ENCODE peak calls at places on chromosomes 7 and 10, in five cellular contexts. W, Z, C, G and R are unnamed samples.

GRCh38 chr10:133379152-133379800 is at the start of gene PAOX:
- DNase-seq in Z (peak; percentile 74), W (peak; percentile 42), C (peak; percentile 48), G (peak; percentile 93), R (peak; percentile 56)

GRCh38 chr10:12469345-12469744 is 120.0 kb downstream of the CAMK1D start:
- DNase-seq in C (no peak), W (no peak), G (no peak), Z (no peak), R (no peak)

GRCh38 chr7:11742496-11742895 is 89.5 kb downstream of the THSD7A start:
- DNase-seq in W (peak; percentile 52), Z (no peak), C (peak; percentile 7), G (no peak), R (peak; percentile 9)

GRCh38 chr10:11345224-11346054 is 266.0 kb downstream of the USP6NL start:
- DNase-seq in Z (peak; percentile 56), C (peak; percentile 30), W (no peak), G (no peak), R (peak; percentile 53)

GRCh38 chr7:101772508-101773306 is 44.7 kb upstream of the CUX1 start:
- DNase-seq in G (no peak), C (peak; percentile 9), Z (no peak), W (no peak), R (no peak)

GRCh38 chr7:19400771-19401254 is 255.6 kb upstream of the FERD3L start:
- DNase-seq in C (no peak), W (no peak), Z (no peak), G (no peak), R (no peak)

GRCh38 chr10:89302628-89303027 is 782 bp downstream of the IFIT2 start:
- DNase-seq in Z (no peak), G (no peak), W (peak; percentile 40), C (no peak), R (peak; percentile 36)

GRCh38 chr10:70672165-70672992 is at the start of gene ADAMTS14:
- DNase-seq in Z (peak; percentile 23), C (peak; percentile 44), W (peak; percentile 53), G (peak; percentile 93), R (no peak)

GRCh38 chr7:44278451-44279161 is 46.8 kb downstream of the CAMK2B start:
- DNase-seq in G (peak; percentile 52), W (no peak), C (no peak), Z (no peak), R (no peak)

GRCh38 chr10:61869772-61870520 is 31.6 kb upstream of the ARID5B start:
- DNase-seq in Z (no peak), C (peak; percentile 36), G (no peak), W (peak; percentile 62), R (peak; percentile 16)

GRCh38 chr7:101913876-101914275 is 96.5 kb downstream of the CUX1 start:
- DNase-seq in W (no peak), Z (no peak), G (no peak), C (peak; percentile 44), R (no peak)

GRCh38 chr7:50304911-50305621 is 550 bp downstream of the IKZF1 start:
- DNase-seq in G (peak; percentile 25), Z (peak; percentile 69), W (no peak), C (no peak), R (peak; percentile 38)

GRCh38 chr7:76507723-76508406 is 2.5 kb upstream of the UPK3B start:
- DNase-seq in Z (no peak), G (no peak), W (peak; percentile 7), C (peak; percentile 51), R (no peak)

GRCh38 chr10:124496150-124496549 is 34.5 kb downstream of the LHPP start:
- DNase-seq in C (no peak), Z (no peak), W (no peak), G (peak; percentile 72), R (no peak)

GRCh38 chr7:40749877-40750276 is 615.1 kb downstream of the SUGCT start:
- DNase-seq in W (peak; percentile 10), C (no peak), G (no peak), Z (no peak), R (no peak)

GRCh38 chr10:6072215-6072941 is 10.2 kb upstream of the IL2RA start:
- DNase-seq in G (no peak), C (no peak), Z (peak; percentile 76), W (no peak), R (no peak)

GRCh38 chr7:17580141-17580540 is 281.7 kb downstream of the AHR start:
- DNase-seq in G (no peak), W (peak; percentile 81), Z (no peak), C (peak; percentile 98), R (no peak)

GRCh38 chr10:82625497-82626151 is 750.6 kb downstream of the NRG3 start:
- DNase-seq in G (peak; percentile 39), W (no peak), Z (no peak), C (no peak), R (no peak)

GRCh38 chr7:15041226-15041625 is 138.7 kb upstream of the DGKB start:
- DNase-seq in C (no peak), Z (no peak), W (peak; percentile 19), G (no peak), R (no peak)

GRCh38 chr7:82021713-82022112 is 251.9 kb upstream of the HGF start:
- DNase-seq in C (no peak), Z (no peak), W (no peak), G (no peak), R (no peak)

GRCh38 chr10:77678146-77678545 is 40.5 kb upstream of the KCNMA1 start:
- DNase-seq in C (no peak), Z (no peak), G (no peak), W (no peak), R (no peak)

GRCh38 chr7:63040336-63040735 is 958.3 kb upstream of the ZNF722 start:
- DNase-seq in W (no peak), Z (no peak), G (no peak), C (no peak), R (no peak)

GRCh38 chr10:70901276-70901878 is 13.0 kb upstream of the PCBD1 start:
- DNase-seq in G (no peak), C (no peak), Z (no peak), W (no peak), R (no peak)

GRCh38 chr7:18610331-18610948 is 114.9 kb downstream of the HDAC9 start:
- DNase-seq in C (peak; percentile 46), Z (no peak), G (peak; percentile 11), W (peak; percentile 19), R (peak; percentile 16)

GRCh38 chr7:43220250-43220649 is 107.8 kb downstream of the HECW1 start:
- DNase-seq in C (peak; percentile 97), W (peak; percentile 76), G (no peak), Z (no peak), R (no peak)

GRCh38 chr10:76007206-76007605 is 575.8 kb downstream of the LRMDA start:
- DNase-seq in C (no peak), Z (no peak), G (no peak), W (no peak), R (no peak)

GRCh38 chr10:119531067-119531466 is 11.5 kb downstream of the RGS10 start:
- DNase-seq in G (no peak), Z (no peak), C (no peak), W (no peak), R (no peak)

GRCh38 chr7:42726066-42726785 is 185.6 kb downstream of the C7orf25 start:
- DNase-seq in G (no peak), C (peak; percentile 78), Z (no peak), W (no peak), R (no peak)

GRCh38 chr10:129784286-129784685 is 179.8 kb downstream of the EBF3 start:
- DNase-seq in G (no peak), W (no peak), Z (no peak), C (no peak), R (no peak)

GRCh38 chr10:20986049-20986448 is 88.9 kb upstream of the NEBL start:
- DNase-seq in G (no peak), W (no peak), C (no peak), Z (no peak), R (peak; percentile 70)

GRCh38 chr10:110138197-110138812 is 69.1 kb upstream of the MXI1 start:
- DNase-seq in G (peak; percentile 50), Z (no peak), C (peak; percentile 71), W (peak; percentile 67), R (peak; percentile 68)

GRCh38 chr7:130902755-130903357 is 168.8 kb upstream of the KLF14 start:
- DNase-seq in C (no peak), W (peak; percentile 37), Z (no peak), G (no peak), R (no peak)

GRCh38 chr10:14409247-14409646 is 78.5 kb upstream of the FRMD4A start:
- DNase-seq in G (no peak), W (no peak), C (no peak), Z (peak; percentile 65), R (no peak)

GRCh38 chr7:80618105-80618504 is 20.3 kb upstream of the CD36 start:
- DNase-seq in W (no peak), G (no peak), Z (no peak), C (no peak), R (no peak)

GRCh38 chr7:47045592-47045991 is 536.3 kb downstream of the TNS3 start:
- DNase-seq in G (no peak), W (peak; percentile 3), Z (no peak), C (peak; percentile 43), R (no peak)

GRCh38 chr7:42869131-42870020 is 42.5 kb downstream of the C7orf25 start:
- DNase-seq in C (no peak), G (no peak), W (no peak), Z (peak; percentile 79), R (no peak)

GRCh38 chr7:39413866-39414668 is 152.1 kb upstream of the YAE1 start:
- DNase-seq in C (peak; percentile 25), Z (peak; percentile 78), W (peak; percentile 16), G (peak; percentile 77), R (peak; percentile 49)

GRCh38 chr10:89963446-89964102 is 262.2 kb downstream of the KIF20B start:
- DNase-seq in W (peak; percentile 15), Z (no peak), C (peak; percentile 16), G (no peak), R (no peak)

GRCh38 chr7:139041378-139042053 is 5.7 kb upstream of the ZC3HAV1L start:
- DNase-seq in Z (no peak), C (no peak), W (no peak), G (no peak), R (peak; percentile 65)

GRCh38 chr7:100840470-100841100 is 11.9 kb upstream of the SLC12A9 start:
- DNase-seq in G (no peak), W (no peak), Z (no peak), C (no peak), R (no peak)